ENCODE peak calls at places on chromosomes 4 and X, in four cellular contexts. C is transverse colon, P is left ventricle myocardium inferior, T is psoas muscle. N is an unnamed sample.

GRCh38 chrX:85029043-85029442 is 25.4 kb downstream of the APOOL start:
- DNase-seq in C (no peak), P (no peak), T (no peak), N (no peak)

GRCh38 chr4:100823066-100823992 is 305.5 kb upstream of the EMCN start:
- DNase-seq in C (no peak), P (no peak), T (no peak), N (no peak)

GRCh38 chr4:98260047-98260578 is 1.1 kb upstream of the RAP1GDS1 start:
- DNase-seq in C (peak), P (peak), T (peak), N (peak)

GRCh38 chr4:96473246-96473645 is 633.4 kb downstream of the PDHA2 start:
- DNase-seq in C (no peak), P (no peak), T (no peak), N (no peak)

GRCh38 chrX:48776818-48777439 is 9.5 kb upstream of the GATA1 start:
- DNase-seq in C (no peak), P (no peak), T (no peak), N (no peak)

GRCh38 chr4:36349904-36350554 is 68.6 kb downstream of the DTHD1 start:
- DNase-seq in C (no peak), P (no peak), T (no peak), N (no peak)

GRCh38 chr4:576991-577498 is 950 bp upstream of the TMEM271 start:
- DNase-seq in C (no peak), P (no peak), T (no peak), N (no peak)

GRCh38 chr4:6688879-6689505 is 4.7 kb upstream of the S100P start:
- DNase-seq in C (peak), P (no peak), T (no peak), N (peak)

GRCh38 chr4:54570822-54571221 is 86.9 kb upstream of the KIT start:
- DNase-seq in C (no peak), P (no peak), T (no peak), N (no peak)

GRCh38 chrX:30308263-30309138 is 689 bp downstream of the NR0B1 start:
- DNase-seq in C (no peak), P (no peak), T (peak), N (no peak)

GRCh38 chrX:85569096-85569495 is 189.6 kb upstream of the POF1B start:
- DNase-seq in C (no peak), P (no peak), T (no peak), N (no peak)

GRCh38 chrX:77668391-77669237 is 117.4 kb downstream of the ATRX start:
- DNase-seq in C (no peak), P (no peak), T (no peak), N (no peak)

GRCh38 chrX:50103866-50104566 is 96.8 kb downstream of the AKAP4 start:
- DNase-seq in C (no peak), P (no peak), T (peak), N (no peak)

GRCh38 chr4:152735302-152735917 is 44.1 kb downstream of the TIGD4 start:
- DNase-seq in C (no peak), P (no peak), T (no peak), N (no peak)

GRCh38 chrX:95076449-95076848 is 1402.4 kb downstream of the FAM133A start:
- DNase-seq in C (no peak), P (no peak), T (no peak), N (no peak)

GRCh38 chr4:63221477-63221876 is 1187.8 kb downstream of the TECRL start:
- DNase-seq in C (no peak), P (no peak), T (no peak), N (no peak)

DNA sequence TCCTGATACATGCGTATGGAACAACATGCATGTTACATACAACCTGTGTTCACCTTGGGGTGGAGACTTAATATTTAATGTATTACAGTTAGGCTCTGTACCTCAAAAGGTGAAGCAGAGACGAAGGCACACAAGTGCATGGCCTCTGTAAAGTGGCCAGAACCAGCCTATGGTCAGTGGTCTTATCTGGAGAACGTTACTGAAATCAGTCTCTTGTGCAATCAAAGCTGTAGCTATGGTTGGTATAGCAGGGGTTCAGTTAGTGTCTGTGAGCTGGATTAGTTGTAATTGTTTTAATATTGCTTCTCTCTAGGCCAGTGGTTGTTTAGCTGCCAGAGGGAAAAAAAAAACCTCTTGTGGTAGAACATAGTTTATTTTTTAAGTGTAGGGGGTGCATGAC is 2.2 kb upstream of the TMEM33 start:
- DNase-seq in C (no peak), P (no peak), T (no peak), N (no peak)
- TF ChIP-seq CTCF in C (no peak), P (no peak), T (no peak), N (no peak)

GRCh38 chr4:58649236-58649635 is 1539.1 kb upstream of the IGFBP7 start:
- DNase-seq in C (no peak), P (no peak), T (no peak), N (no peak)
- TF ChIP-seq CTCF in C (no peak), P (no peak), T (no peak), N (no peak)

GRCh38 chr4:7733201-7733600 is 206.5 kb downstream of the AFAP1 start:
- DNase-seq in C (no peak), P (no peak), T (no peak), N (no peak)
- TF ChIP-seq CTCF in C (no peak), P (no peak), T (no peak), N (no peak)

GRCh38 chr4:108393870-108394269 is 225.1 kb upstream of the LEF1 start:
- DNase-seq in C (no peak), P (no peak), T (no peak), N (no peak)
- TF ChIP-seq CTCF in C (no peak), P (no peak), T (no peak), N (no peak)

GRCh38 chrX:72545990-72546389 is 26.7 kb downstream of the HDAC8 start:
- DNase-seq in C (peak), P (no peak), T (no peak), N (no peak)

GRCh38 chrX:72536542-72536941 is 36.1 kb downstream of the HDAC8 start:
- DNase-seq in C (no peak), P (no peak), T (no peak), N (no peak)

GRCh38 chrX:72539822-72540221 is 32.8 kb downstream of the HDAC8 start:
- DNase-seq in C (no peak), P (no peak), T (no peak), N (no peak)

GRCh38 chrX:72540318-72540717 is 32.3 kb downstream of the HDAC8 start:
- DNase-seq in C (no peak), P (no peak), T (no peak), N (no peak)
- TF ChIP-seq CTCF in C (no peak), P (peak), T (peak), N (no peak)

GRCh38 chrX:70042399-70043371 is 7.1 kb downstream of the AWAT2 start:
- DNase-seq in C (no peak), P (no peak), T (no peak), N (peak)
- TF ChIP-seq CTCF in C (no peak), P (no peak), T (no peak), N (no peak)

GRCh38 chrX:99857455-99857854 is 552.6 kb downstream of the PCDH19 start:
- DNase-seq in C (no peak), P (no peak), T (no peak), N (no peak)
- TF ChIP-seq CTCF in C (no peak), P (no peak), T (no peak), N (no peak)

DNA sequence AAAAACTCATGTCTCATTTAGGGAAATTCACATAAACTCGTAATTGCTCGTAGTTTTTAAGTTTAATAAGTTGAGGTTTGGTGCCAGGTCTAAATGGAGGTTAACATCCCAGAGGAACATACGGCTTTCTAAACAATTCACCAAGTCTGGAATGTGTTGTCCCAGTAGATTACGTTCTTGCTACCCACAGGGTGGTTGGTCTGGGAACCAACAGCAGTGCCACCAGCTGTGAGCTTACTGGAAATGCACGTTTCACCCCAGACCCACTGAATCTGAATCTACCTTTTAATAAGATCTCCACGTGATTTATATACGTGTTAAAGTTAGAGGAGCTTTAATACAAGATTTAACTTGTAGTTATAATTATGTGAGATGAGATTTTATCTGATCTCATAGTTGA is 134.3 kb downstream of the BMPR1B start:
- DNase-seq in C (no peak), P (no peak), T (no peak), N (no peak)
- TF ChIP-seq CTCF in C (no peak), P (no peak), T (no peak), N (no peak)

GRCh38 chr4:164488114-164488513 is 265.8 kb upstream of the SMIM31 start:
- DNase-seq in C (no peak), P (no peak), T (no peak), N (no peak)
- TF ChIP-seq CTCF in C (no peak), P (no peak), T (no peak), N (no peak)